ENCODE peak calls at places on chromosomes 11 and 22, in eight cellular contexts. N is stimulated activated CD8-positive, alpha-beta memory T cell treated with anti-CD3 and anti-CD28 coated beads, Interleukin-12 subunit alpha, Interleukin-12 subunit beta, amount 100 ng/mL, for 1 hour; P is activated CD8-positive, alpha-beta memory T cell treated with anti-CD3 and anti-CD28 coated beads, Interleukin-2, amount 50 U/mL, for 4 hours; R is NCI-H1105; U is H54; S is T-helper 1 cell; Z is EH; H is activated CD4-positive, alpha-beta T cell treated with anti-CD3 and anti-CD28 coated beads, Interleukin-2, amount 50 U/mL, for 24 hours. V is an unnamed sample.
A peak's percentile ranks its signal among the peaks of the same experiment; 100 is the strongest.

GRCh38 chr22:44995282-44995597 is 14.6 kb downstream of the PHF21B start:
- DNase-seq in Z (no peak), H (no peak), P (no peak), N (no peak), U (no peak), R (no peak), S (no peak), V (no peak)

GRCh38 chr22:47654922-47655451 is 892.5 kb downstream of the TBC1D22A start:
- DNase-seq in R (no peak), U (no peak), Z (no peak), S (no peak), H (no peak), N (no peak), P (no peak), V (no peak)

GRCh38 chr11:126747315-126747714 is 253.3 kb downstream of the KIRREL3 start:
- DNase-seq in N (no peak), H (no peak), U (no peak), Z (no peak), P (no peak), R (no peak), S (no peak), V (no peak)

GRCh38 chr11:95503047-95503446 is 272.0 kb upstream of the SESN3 start:
- DNase-seq in H (no peak), S (no peak), R (no peak), Z (no peak), U (no peak), N (no peak), P (no peak), V (no peak)

GRCh38 chr22:50206599-50206998 is 5.8 kb downstream of the SELENOO start:
- DNase-seq in N (no peak), S (no peak), P (peak; percentile 16), Z (peak; percentile 61), H (no peak), U (no peak), R (no peak), V (no peak)

GRCh38 chr22:20155330-20156041 is 4.6 kb upstream of the CCDC188 start:
- DNase-seq in H (no peak), N (no peak), U (peak; percentile 81), P (no peak), S (no peak), R (peak; percentile 89), Z (peak; percentile 78), V (no peak)

GRCh38 chr11:30653606-30654005 is 67.5 kb upstream of the MPPED2 start:
- DNase-seq in H (no peak), P (no peak), R (no peak), N (no peak), S (no peak), U (no peak), Z (no peak), V (no peak)

GRCh38 chr22:19903031-19903430 is 38.5 kb upstream of the COMT start:
- DNase-seq in R (no peak), N (no peak), H (no peak), P (no peak), U (no peak), Z (no peak), S (no peak), V (no peak)

GRCh38 chr11:12505183-12505582 is 127.8 kb downstream of the PARVA start:
- DNase-seq in U (no peak), N (no peak), P (no peak), H (no peak), S (no peak), R (no peak), Z (no peak), V (peak; percentile 74)

GRCh38 chr11:1304376-1304775 is 5.1 kb downstream of the TOLLIP start:
- DNase-seq in R (no peak), U (no peak), Z (no peak), H (no peak), S (no peak), N (no peak), P (no peak), V (peak; percentile 80)

GRCh38 chr11:125263268-125263790 is 98.8 kb downstream of the PKNOX2 start:
- DNase-seq in P (no peak), U (no peak), R (no peak), Z (peak; percentile 99), H (no peak), N (no peak), S (no peak), V (peak; percentile 60)

GRCh38 chr22:40276877-40277823 is 69.2 kb upstream of the ADSL start:
- DNase-seq in U (no peak), R (no peak), P (no peak), S (no peak), N (no peak), Z (peak; percentile 48), H (no peak), V (no peak)

GRCh38 chr11:71472941-71473792 is 20.2 kb downstream of the NADSYN1 start:
- DNase-seq in U (no peak), P (no peak), H (no peak), N (no peak), R (no peak), S (no peak), Z (no peak), V (no peak)

GRCh38 chr11:44911031-44911814 is 39.5 kb downstream of the TP53I11 start:
- DNase-seq in U (peak; percentile 91), N (peak; percentile 86), H (peak; percentile 76), S (peak; percentile 77), P (peak; percentile 82), Z (peak; percentile 78), R (peak; percentile 75), V (peak; percentile 73)

GRCh38 chr11:2929511-2929879 is 275 bp upstream of the PHLDA2 start:
- DNase-seq in R (no peak), U (peak; percentile 82), N (no peak), Z (peak; percentile 87), S (no peak), H (no peak), P (peak; percentile 48), V (peak; percentile 93)

GRCh38 chr11:37963440-37963839 is 1365.4 kb upstream of the RAG2 start:
- DNase-seq in S (no peak), R (no peak), N (no peak), U (no peak), Z (no peak), P (no peak), H (no peak), V (no peak)

GRCh38 chr22:36853407-36854099 is 7.3 kb upstream of the NCF4 start:
- DNase-seq in S (peak; percentile 85), R (peak; percentile 4), H (peak; percentile 88), P (peak; percentile 80), U (peak; percentile 53), Z (peak; percentile 51), N (peak; percentile 72), V (peak; percentile 84)

GRCh38 chr22:17387356-17387755 is 18.1 kb downstream of the CECR2 start:
- DNase-seq in H (no peak), Z (no peak), R (no peak), S (no peak), U (no peak), N (no peak), P (no peak), V (no peak)

GRCh38 chr11:10594407-10594806 is 25.9 kb upstream of the LYVE1 start:
- DNase-seq in Z (no peak), R (no peak), U (no peak), S (no peak), H (no peak), P (no peak), N (no peak), V (no peak)

GRCh38 chr11:61392991-61393595 is 706 bp downstream of the TMEM216 start:
- DNase-seq in P (no peak), Z (peak; percentile 44), U (no peak), R (no peak), S (no peak), N (no peak), H (no peak), V (no peak)

GRCh38 chr11:8273281-8273680 is 9.6 kb upstream of the LMO1 start:
- DNase-seq in U (peak; percentile 51), H (no peak), S (no peak), Z (no peak), R (no peak), P (no peak), N (no peak), V (no peak)

GRCh38 chr11:119618208-119618909 is 110.6 kb downstream of the NECTIN1 start:
- DNase-seq in S (no peak), P (no peak), U (no peak), Z (peak; percentile 16), R (no peak), H (no peak), N (no peak), V (peak; percentile 34)

GRCh38 chr11:102836290-102836875 is 7.0 kb downstream of the MMP3 start:
- DNase-seq in P (no peak), S (no peak), Z (peak; percentile 82), H (no peak), N (no peak), U (no peak), R (no peak), V (no peak)

GRCh38 chr11:57497303-57498247 is 17.9 kb downstream of the SLC43A1 start:
- DNase-seq in S (no peak), U (no peak), P (no peak), R (no peak), H (no peak), N (no peak), Z (no peak), V (no peak)

GRCh38 chr22:45604239-45604711 is 67.4 kb upstream of the ATXN10 start:
- DNase-seq in S (no peak), H (no peak), Z (peak; percentile 93), P (no peak), U (peak; percentile 34), N (no peak), R (no peak), V (no peak)